ENCODE peak calls at places on chromosomes 4 and X, in seven cellular contexts. X is HCT116, Q is gastrocnemius medialis, E is uterus, S is tibial nerve, D is heart left ventricle, A is stomach. L is an unnamed sample.

GRCh38 chrX:151675121-151675746 is 20.0 kb upstream of the PRRG3 start:
- DNase-seq in A (no peak), E (no peak), D (no peak), Q (no peak), X (no peak), S (no peak), L (no peak)

GRCh38 chrX:47063179-47063578 is 15.1 kb upstream of the RGN start:
- DNase-seq in X (no peak), A (no peak), S (no peak), E (no peak), D (no peak), Q (no peak), L (no peak)

GRCh38 chr4:174494731-174495130 is 27.6 kb downstream of the HPGD start:
- DNase-seq in X (no peak), D (no peak), Q (no peak), S (no peak), E (no peak), A (no peak), L (no peak)

GRCh38 chr4:150818661-150819060 is 196.4 kb downstream of the LRBA start:
- DNase-seq in Q (no peak), A (no peak), X (no peak), S (no peak), D (no peak), E (no peak), L (no peak)

GRCh38 chr4:168797176-168797575 is 212.9 kb downstream of the CBR4 start:
- DNase-seq in A (no peak), X (no peak), E (no peak), Q (no peak), S (no peak), D (no peak), L (no peak)

GRCh38 chrX:21167028-21167427 is 207.2 kb upstream of the CNKSR2 start:
- DNase-seq in E (no peak), X (no peak), S (no peak), D (no peak), A (no peak), Q (no peak), L (no peak)

GRCh38 chrX:107775000-107775733 is 420 bp downstream of the TSC22D3 start:
- DNase-seq in D (no peak), X (no peak), S (no peak), Q (no peak), A (no peak), E (no peak), L (no peak)

GRCh38 chr4:86496094-86497060 is 97.7 kb upstream of the PTPN13 start:
- DNase-seq in E (peak), Q (no peak), X (peak), S (peak), A (peak), D (no peak), L (peak)

GRCh38 chr4:10459305-10459704 is 2.1 kb upstream of the ZNF518B start:
- DNase-seq in X (no peak), A (no peak), Q (no peak), S (no peak), D (no peak), E (no peak), L (no peak)

GRCh38 chr4:10461091-10461849 is 4.0 kb upstream of the ZNF518B start:
- DNase-seq in S (peak), A (peak), Q (no peak), D (peak), E (peak), X (no peak), L (peak)

GRCh38 chr4:10458190-10458589 is 964 bp upstream of the ZNF518B start:
- DNase-seq in X (no peak), E (peak), S (no peak), D (no peak), A (no peak), Q (no peak), L (no peak)

GRCh38 chr4:10461850-10462400 is 4.7 kb upstream of the ZNF518B start:
- DNase-seq in E (no peak), S (no peak), A (no peak), D (no peak), X (no peak), Q (no peak), L (no peak)

DNA sequence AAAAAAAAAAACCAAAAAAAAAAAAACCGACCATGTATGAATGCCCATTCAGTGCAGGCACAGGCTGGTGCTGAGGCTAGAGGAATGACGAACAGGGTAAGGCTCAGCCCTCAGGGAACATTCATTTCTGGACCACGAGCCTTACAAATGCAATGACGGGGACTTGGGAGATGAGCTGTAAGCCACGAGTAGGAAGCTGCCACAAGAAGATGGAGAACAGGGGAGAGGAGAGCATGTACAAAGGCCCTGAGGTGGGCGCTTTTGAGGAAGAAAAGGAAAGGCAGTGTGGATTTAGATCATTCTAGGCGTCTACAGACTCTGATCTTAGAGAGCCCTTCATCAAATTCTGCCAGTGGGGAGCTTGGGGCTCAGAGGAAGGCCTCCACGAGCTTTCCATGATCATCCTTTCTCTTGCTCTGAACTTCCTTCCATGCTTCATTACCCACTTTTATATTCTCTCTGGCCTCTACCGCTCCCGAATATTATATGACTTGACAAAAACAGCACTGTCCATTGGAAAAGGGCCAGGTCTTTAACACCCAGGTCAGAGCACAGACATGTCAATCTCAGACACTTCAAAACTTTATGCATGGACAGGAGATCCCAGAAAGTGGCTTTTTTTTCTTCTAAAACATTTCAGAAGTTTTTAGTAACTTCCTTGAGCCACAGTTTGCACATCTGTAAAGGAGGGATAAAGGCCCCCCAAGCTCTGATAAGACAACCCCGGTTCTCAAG is 3.3 kb upstream of the ZNF518B start:
- DNase-seq in Q (no peak), S (no peak), X (no peak), D (no peak), A (no peak), E (no peak), L (no peak)
- H3K4me3 ChIP-seq in Q (no peak), S (peak), X (no peak), D (no peak), A (peak), E (no peak), L (no peak)

DNA sequence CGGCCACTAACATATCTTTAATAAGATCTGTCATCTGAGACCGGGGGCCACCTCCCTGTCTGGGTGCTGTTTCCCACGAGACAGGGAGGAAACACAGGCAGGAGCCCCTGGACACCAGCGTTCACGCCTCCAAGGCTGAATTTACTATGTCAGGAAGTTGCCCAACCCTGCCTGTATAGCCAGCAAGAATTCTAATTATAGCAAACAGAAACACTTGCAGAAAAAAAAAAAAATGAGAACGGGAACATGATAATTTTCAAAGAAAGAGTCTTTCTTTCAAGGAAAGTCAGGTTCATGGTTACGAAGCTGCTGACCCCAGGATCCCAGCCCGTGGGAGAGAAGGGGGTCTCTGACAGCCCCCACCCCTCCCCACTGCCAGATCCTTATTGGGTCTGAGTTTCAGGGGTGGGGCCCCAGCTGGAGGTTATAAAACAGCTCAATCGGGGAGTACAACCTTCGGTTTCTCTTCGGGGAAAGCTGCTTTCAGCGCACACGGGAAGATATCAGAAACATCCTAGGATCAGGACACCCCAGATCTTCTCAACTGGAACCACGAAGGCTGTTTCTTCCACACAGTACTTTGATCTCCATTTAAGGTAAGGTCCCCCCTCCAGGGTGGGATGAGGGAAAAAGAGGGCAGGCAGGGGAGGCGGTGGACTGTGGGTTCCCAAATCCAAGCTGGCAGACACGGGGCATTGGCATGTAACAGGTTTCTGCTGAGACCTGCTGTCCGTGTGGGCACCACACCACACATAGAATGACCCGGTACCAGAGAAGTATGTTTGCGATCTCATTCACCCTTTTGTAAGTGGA is at the start of gene IL3RA:
- DNase-seq in Q (peak), S (peak), E (peak), X (no peak), D (peak), A (no peak), L (peak)
- TF ChIP-seq POLR2A in Q (peak), S (no peak), E (no peak), X (no peak), D (no peak), A (no peak), L (no peak)

GRCh38 chrX:13029341-13029740 is 15.1 kb downstream of the FAM9C start:
- DNase-seq in A (peak), E (peak), D (peak), X (no peak), Q (peak), S (peak), L (peak)
- H3K4me3 ChIP-seq in A (no peak), E (no peak), D (peak), X (peak), Q (no peak), S (no peak), L (no peak)

GRCh38 chr4:152780267-152780811 is 585 bp downstream of the ARFIP1 start:
- DNase-seq in E (no peak), Q (no peak), S (no peak), D (peak), X (no peak), A (no peak), L (peak)

GRCh38 chr4:152777488-152777887 is 2.0 kb downstream of the TIGD4 start:
- DNase-seq in A (no peak), Q (no peak), E (no peak), S (no peak), D (no peak), X (no peak), L (no peak)

GRCh38 chr4:152776352-152776751 is 3.2 kb downstream of the TIGD4 start:
- DNase-seq in S (no peak), D (no peak), A (no peak), E (no peak), Q (no peak), X (no peak), L (no peak)

GRCh38 chr4:152778656-152779512 is 646 bp downstream of the TIGD4 start:
- DNase-seq in E (no peak), X (no peak), A (peak), D (no peak), S (peak), Q (peak), L (peak)

GRCh38 chr4:152779513-152780266 is at the start of the genes ARFIP1 and TIGD4:
- DNase-seq in A (peak), D (peak), Q (peak), E (peak), X (peak), S (peak), L (peak)
- TF ChIP-seq POLR2A in A (peak), D (peak), Q (peak), E (peak), X (no peak), S (peak), L (peak)

DNA sequence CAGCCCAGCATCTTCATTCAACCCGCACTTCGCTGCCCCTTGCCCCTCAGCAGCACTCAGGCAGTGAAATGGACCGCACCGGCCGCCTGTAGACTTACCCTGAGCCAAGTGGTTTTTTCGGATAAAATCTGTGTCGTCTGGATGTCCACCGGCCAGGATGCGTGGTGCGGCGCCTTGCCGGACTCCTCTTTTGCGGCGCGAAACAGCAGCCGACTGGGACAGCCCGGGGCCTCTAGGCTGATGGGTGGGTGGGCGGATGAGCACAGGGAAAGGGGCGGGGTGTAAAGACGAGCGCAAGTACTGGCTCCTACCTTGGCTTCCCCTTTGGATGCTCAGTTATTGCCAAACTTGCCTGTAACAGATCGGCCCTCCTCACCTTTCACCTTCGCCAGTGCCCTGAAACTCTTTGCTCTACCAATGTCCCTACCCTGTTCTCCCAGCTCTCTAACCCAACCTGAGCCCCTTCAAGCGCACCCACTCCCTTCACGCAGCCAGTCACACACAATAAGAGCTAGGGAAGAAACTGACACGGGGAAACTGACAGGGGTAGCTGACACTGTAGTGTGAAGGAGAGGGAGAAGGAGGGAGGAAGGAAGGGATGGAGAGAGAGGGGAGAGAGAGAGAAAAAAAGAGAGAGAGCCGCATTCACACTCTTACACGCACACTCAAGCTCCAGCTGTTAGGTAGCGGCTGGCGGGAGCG is 644 bp downstream of the TRPC5 start:
- DNase-seq in D (no peak), Q (no peak), X (no peak), S (no peak), A (no peak), E (no peak), L (no peak)
- H3K4me3 ChIP-seq in D (no peak), Q (no peak), X (no peak), S (no peak), A (no peak), E (no peak), L (no peak)

L was measured in adrenal gland.